ENCODE peak calls at places on chromosomes 2 and 18, in ten cellular contexts. T is stomach; N is mucosa of descending colon; Z is tibial artery; A is CD8-positive, alpha-beta T cell; O is upper lobe of left lung; E is SJSA1; Y is H1; P is choroid plexus epithelial cell; W is Panc1. M is an unnamed sample.
A peak's percentile ranks its signal among the peaks of the same experiment; 100 is the strongest.

GRCh38 chr2:10668402-10669012 is 21.3 kb downstream of the NOL10 start:
- DNase-seq in T (no peak), N (no peak), Z (no peak), A (no peak), O (no peak), E (no peak), Y (no peak), P (peak; percentile 81), W (peak; percentile 76), M (peak; percentile 41)

GRCh38 chr2:121902171-121902591 is 146.7 kb downstream of the TSN start:
- DNase-seq in T (no peak), N (no peak), Z (no peak), A (no peak), O (no peak), E (no peak), Y (peak; percentile 67), P (no peak), W (no peak), M (no peak)

GRCh38 chr18:54647176-54647575 is 56.1 kb downstream of the DYNAP start:
- DNase-seq in T (no peak), N (no peak), Z (no peak), A (no peak), O (no peak), E (no peak), Y (no peak), P (peak; percentile 66), W (no peak), M (no peak)

GRCh38 chr2:236744316-236745105 is 174.9 kb downstream of the ACKR3 start:
- DNase-seq in T (no peak), N (no peak), Z (no peak), A (no peak), O (no peak), E (peak; percentile 93), Y (no peak), P (peak; percentile 99), W (no peak), M (no peak)

GRCh38 chr2:55425449-55425848 is 5.8 kb upstream of the CCDC88A start:
- DNase-seq in T (no peak), N (no peak), Z (no peak), A (no peak), O (no peak), E (no peak), Y (no peak), P (peak; percentile 91), W (peak; percentile 72), M (no peak)

GRCh38 chr2:65613968-65614555 is 181.7 kb upstream of the SPRED2 start:
- DNase-seq in T (no peak), N (no peak), Z (no peak), A (no peak), O (no peak), E (no peak), Y (peak; percentile 34), P (no peak), W (no peak), M (no peak)

GRCh38 chr2:79994161-79994560 is 310.4 kb downstream of the LRRTM1 start:
- DNase-seq in T (no peak), N (no peak), Z (no peak), A (no peak), O (no peak), E (no peak), Y (no peak), P (no peak), W (no peak), M (no peak)

GRCh38 chr18:55501594-55502345 is 86.2 kb downstream of the TCF4 start:
- DNase-seq in T (no peak), N (no peak), Z (no peak), A (no peak), O (no peak), E (no peak), Y (no peak), P (no peak), W (no peak), M (no peak)

GRCh38 chr2:236945431-236946016 is 140.2 kb upstream of the COPS8 start:
- DNase-seq in T (no peak), N (no peak), Z (no peak), A (peak; percentile 19), O (no peak), E (no peak), Y (peak; percentile 16), P (no peak), W (no peak), M (no peak)

GRCh38 chr2:190528521-190529001 is 6.0 kb downstream of the NEMP2 start:
- DNase-seq in T (no peak), N (no peak), Z (no peak), A (no peak), O (no peak), E (no peak), Y (no peak), P (peak; percentile 78), W (no peak), M (no peak)

GRCh38 chr2:3429068-3429610 is 49.6 kb downstream of the TRAPPC12 start:
- DNase-seq in T (no peak), N (no peak), Z (no peak), A (no peak), O (no peak), E (no peak), Y (no peak), P (peak; percentile 54), W (no peak), M (no peak)

GRCh38 chr2:172098287-172098649 is 4.4 kb downstream of the DLX2 start:
- DNase-seq in T (no peak), N (no peak), Z (no peak), A (no peak), O (no peak), E (no peak), Y (peak; percentile 51), P (no peak), W (no peak), M (no peak)

GRCh38 chr2:190359896-190360376 is 16.5 kb downstream of the INPP1 start:
- DNase-seq in T (peak; percentile 59), N (peak; percentile 52), Z (peak; percentile 31), A (peak; percentile 61), O (no peak), E (no peak), Y (no peak), P (peak; percentile 71), W (no peak), M (no peak)

GRCh38 chr2:144834363-144834762 is 314.4 kb upstream of the ZEB2 start:
- DNase-seq in T (no peak), N (no peak), Z (no peak), A (no peak), O (no peak), E (no peak), Y (no peak), P (peak; percentile 2), W (no peak), M (no peak)

GRCh38 chr2:74036010-74036409 is 51.3 kb downstream of the TET3 start:
- DNase-seq in T (no peak), N (no peak), Z (no peak), A (no peak), O (no peak), E (no peak), Y (no peak), P (no peak), W (no peak), M (no peak)
- H3K4me3 ChIP-seq in T (no peak overlapping the region), N (no peak overlapping the region), Z (no peak overlapping the region), A (no peak overlapping the region), O (no peak overlapping the region), E (no peak overlapping the region), Y (no peak overlapping the region), P (no peak overlapping the region), W (no peak overlapping the region), M (no peak overlapping the region)

GRCh38 chr18:74281639-74282358 is 10.0 kb downstream of the CYB5A start:
- DNase-seq in T (no peak), N (peak; percentile 49), Z (peak; percentile 74), A (no peak), O (no peak), E (no peak), Y (no peak), P (no peak), W (no peak), M (no peak)

GRCh38 chr18:74284501-74285004 is 7.2 kb downstream of the CYB5A start:
- DNase-seq in T (no peak), N (no peak), Z (no peak), A (no peak), O (no peak), E (no peak), Y (no peak), P (no peak), W (no peak), M (no peak)

GRCh38 chr18:74283255-74283554 is 8.6 kb downstream of the CYB5A start:
- DNase-seq in T (no peak), N (no peak), Z (no peak), A (no peak), O (no peak), E (no peak), Y (no peak), P (no peak), W (no peak), M (no peak)

GRCh38 chr18:74282359-74283254 is 9.2 kb downstream of the CYB5A start:
- DNase-seq in T (no peak), N (peak; percentile 39), Z (no peak), A (no peak), O (no peak), E (no peak), Y (no peak), P (no peak), W (no peak), M (peak; percentile 93)

GRCh38 chr18:74283646-74284045 is 8.1 kb downstream of the CYB5A start:
- DNase-seq in T (no peak), N (no peak), Z (no peak), A (no peak), O (peak; percentile 56), E (no peak), Y (no peak), P (no peak), W (no peak), M (no peak)
- H3K4me3 ChIP-seq in T (no peak overlapping the region), N (no peak overlapping the region), Z (no peak overlapping the region), A (no peak overlapping the region), O (no peak overlapping the region), E (no peak overlapping the region), Y (no peak overlapping the region), P (no peak overlapping the region), W (no peak overlapping the region), M (no peak overlapping the region)

GRCh38 chr2:111522231-111522768 is 361.7 kb downstream of the ANAPC1 start:
- DNase-seq in T (no peak), N (no peak), Z (no peak), A (no peak), O (no peak), E (no peak), Y (no peak), P (peak; percentile 89), W (no peak), M (no peak)
- H3K4me3 ChIP-seq in T (no peak overlapping the region), N (no peak overlapping the region), Z (no peak overlapping the region), A (no peak overlapping the region), O (no peak overlapping the region), E (no peak overlapping the region), Y (no peak overlapping the region), P (no peak overlapping the region), W (no peak overlapping the region), M (no peak overlapping the region)

GRCh38 chr2:231037202-231037730 is at the start of gene C2orf72:
- DNase-seq in T (no peak), N (peak; percentile 63), Z (no peak), A (no peak), O (peak; percentile 73), E (no peak), Y (peak; percentile 58), P (no peak), W (no peak), M (no peak)
- H3K4me3 ChIP-seq in T (peak within 1 kb of the TSS; percentile 45), N (peak within 1 kb of the TSS; percentile 26), Z (peak within 1 kb of the TSS; percentile 10), A (no peak within 1 kb of the TSS), O (no peak within 1 kb of the TSS), E (peak within 1 kb of the TSS; percentile 27), Y (peak within 1 kb of the TSS; percentile 33), P (no peak within 1 kb of the TSS), W (peak within 1 kb of the TSS; percentile 42), M (peak within 1 kb of the TSS; percentile 46)